ENCODE peak calls at places on chromosome 7, in four cellular contexts. T, M, H and S are unnamed samples.

GRCh38 chr7:86765931-86766330 is 122.2 kb downstream of the GRM3 start:
- DNase-seq in M (no peak), T (peak; percentile 31), H (no peak), S (no peak)

GRCh38 chr7:1489336-1489735 is 14.9 kb downstream of the INTS1 start:
- DNase-seq in T (no peak), H (no peak), M (no peak), S (no peak)

GRCh38 chr7:84085147-84085546 is 109.4 kb downstream of the SEMA3A start:
- DNase-seq in H (no peak), T (no peak), M (no peak), S (no peak)

GRCh38 chr7:40700653-40701475 is 566.1 kb downstream of the SUGCT start:
- DNase-seq in H (no peak), M (no peak), T (no peak), S (no peak)

GRCh38 chr7:74029991-74030415 is 2.0 kb downstream of the ELN start:
- DNase-seq in H (no peak), T (no peak), M (no peak), S (no peak)

GRCh38 chr7:55545496-55545895 is 26.8 kb downstream of the VOPP1 start:
- DNase-seq in H (peak; percentile 76), M (peak; percentile 32), T (no peak), S (no peak)

GRCh38 chr7:19932549-19933249 is 159.3 kb upstream of the TMEM196 start:
- DNase-seq in T (no peak), M (no peak), H (no peak), S (no peak)

GRCh38 chr7:142891490-142892082 is 6.0 kb upstream of the TRPV6 start:
- DNase-seq in T (no peak), M (no peak), H (no peak), S (no peak)

GRCh38 chr7:47483604-47484273 is 98.2 kb downstream of the TNS3 start:
- DNase-seq in M (no peak), T (no peak), H (no peak), S (no peak)

GRCh38 chr7:141312395-141312794 is 238.5 kb downstream of the TMEM178B start:
- DNase-seq in H (no peak), T (no peak), M (no peak), S (no peak)

GRCh38 chr7:139079861-139080260 is 29.7 kb downstream of the ZC3HAV1 start:
- DNase-seq in H (no peak), M (no peak), T (no peak), S (no peak)

GRCh38 chr7:1990001-1990670 is 242.6 kb downstream of the MAD1L1 start:
- DNase-seq in T (no peak), H (no peak), M (peak; percentile 32), S (no peak)

GRCh38 chr7:1705856-1706255 is 35.8 kb downstream of the ELFN1 start:
- DNase-seq in H (no peak), T (no peak), M (no peak), S (no peak)

GRCh38 chr7:104971290-104972071 is 42.5 kb upstream of the KMT2E start:
- DNase-seq in M (no peak), H (no peak), T (no peak), S (peak; percentile 70)

GRCh38 chr7:85682819-85683218 is 496.0 kb upstream of the SEMA3D start:
- DNase-seq in H (no peak), T (no peak), M (no peak), S (no peak)

GRCh38 chr7:92595281-92595680 is 5.1 kb upstream of the FAM133B start:
- DNase-seq in T (no peak), M (no peak), H (no peak), S (no peak)

GRCh38 chr7:50662059-50662689 is 97.0 kb upstream of the DDC start:
- DNase-seq in T (no peak), H (peak; percentile 36), M (no peak), S (no peak)

GRCh38 chr7:2451171-2452073 is 24.8 kb downstream of the GRIFIN start:
- DNase-seq in M (peak; percentile 87), T (peak; percentile 88), H (peak; percentile 84), S (peak; percentile 90)

GRCh38 chr7:83648464-83649241 is at the start of gene SEMA3E:
- DNase-seq in T (no peak), M (no peak), H (no peak), S (peak; percentile 21)

DNA sequence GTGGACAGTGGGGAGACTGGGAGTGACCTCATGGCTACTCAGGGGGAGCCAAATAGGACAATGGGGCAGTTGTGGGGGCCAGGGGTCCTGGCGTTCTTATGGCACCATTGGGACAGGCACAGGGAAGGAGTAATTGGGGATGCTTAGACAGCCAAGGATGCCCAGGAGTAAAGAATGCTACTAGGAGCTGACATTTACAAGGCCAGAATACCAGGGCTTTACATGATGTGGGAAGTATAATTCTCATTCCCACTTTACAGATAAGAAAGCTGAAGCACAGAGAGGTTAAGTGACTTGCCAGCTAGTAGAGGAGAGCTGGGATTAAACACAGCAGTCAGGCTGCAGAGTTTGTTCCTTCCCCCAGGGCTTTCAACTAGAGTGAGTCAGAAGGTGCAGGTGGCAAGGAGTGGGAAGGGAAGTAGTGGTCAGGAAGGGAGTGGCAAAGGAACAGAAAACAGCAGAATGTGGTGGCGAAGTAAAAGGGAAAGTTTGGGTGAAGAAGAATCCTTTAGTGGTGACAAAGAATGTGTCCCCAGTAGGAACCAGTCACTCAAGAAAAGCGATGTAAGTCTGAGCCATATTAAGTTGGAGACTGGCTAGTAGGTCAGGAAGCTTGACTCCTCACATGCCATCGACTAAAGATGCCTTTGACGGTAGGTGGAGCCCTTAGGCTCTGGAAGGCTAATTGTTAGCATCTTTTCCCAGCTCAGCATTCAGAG is 32.8 kb downstream of the CPVL start:
- DNase-seq in H (no peak), T (no peak), M (no peak), S (peak; percentile 64)
- TF ChIP-seq CTCF in H (no peak), T (no peak), M (no peak), S (peak; percentile 25)

GRCh38 chr7:148783801-148784527 is 85.3 kb downstream of the CUL1 start:
- DNase-seq in H (no peak), T (no peak), M (no peak), S (no peak)

GRCh38 chr7:148787571-148788295 is 89.0 kb downstream of the CUL1 start:
- DNase-seq in H (no peak), T (no peak), M (no peak), S (no peak)

GRCh38 chr7:148782757-148783456 is 84.2 kb downstream of the CUL1 start:
- DNase-seq in M (no peak), T (no peak), H (no peak), S (no peak)
- H3K4me3 ChIP-seq in M (no peak overlapping the region), T (no peak overlapping the region), H (no peak overlapping the region), S (no peak overlapping the region)

GRCh38 chr7:117949232-117949631 is 76.0 kb upstream of the CTTNBP2 start:
- DNase-seq in H (no peak), M (no peak), T (no peak), S (no peak)
- TF ChIP-seq CTCF in H (no peak), M (no peak), T (no peak), S (no peak)

DNA sequence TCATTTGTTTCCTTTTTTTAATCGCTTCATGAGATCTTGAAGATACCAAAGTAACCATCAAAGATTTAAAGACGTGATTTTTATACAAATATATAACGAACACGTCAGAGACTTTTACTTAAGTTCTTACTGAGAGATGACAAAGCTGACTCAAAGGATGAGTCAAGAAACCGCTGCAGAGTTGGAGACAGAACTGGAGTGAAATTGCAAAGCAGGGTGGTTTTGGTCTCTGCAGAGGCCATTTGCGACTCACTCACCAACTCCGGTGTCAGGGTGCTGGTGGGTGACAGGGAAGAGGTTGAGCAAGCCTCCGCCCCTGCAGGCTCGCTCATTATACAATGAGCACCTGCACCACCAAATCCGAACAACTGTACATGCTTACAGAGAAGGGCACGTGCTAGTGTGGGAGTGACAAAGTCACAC is 75.2 kb downstream of the DNAJB6 start:
- DNase-seq in M (no peak), H (no peak), T (no peak), S (no peak)
- H3K4me3 ChIP-seq in M (no peak overlapping the region), H (no peak overlapping the region), T (no peak overlapping the region), S (no peak overlapping the region)